ENCODE peak calls at places on chromosomes 7 and 10, in five cellular contexts. W is neuronal stem cell, A is H1, C is H9, K is trophoblast cell. Z is an unnamed sample.

GRCh38 chr10:120634629-120635028 is 177.6 kb downstream of the PLPP4 start:
- DNase-seq in W (no peak), A (peak; percentile 54), C (peak; percentile 87), K (no peak), Z (no peak)

GRCh38 chr7:1083729-1084657 is 3.9 kb upstream of the GPER1 start:
- DNase-seq in W (no peak), A (no peak), C (no peak), K (no peak), Z (no peak)

GRCh38 chr7:54960517-54960916 is 58.3 kb upstream of the EGFR start:
- DNase-seq in W (no peak), A (no peak), C (no peak), K (no peak), Z (no peak)

GRCh38 chr7:107933386-107934013 is 42.5 kb downstream of the DLD start:
- DNase-seq in W (no peak), A (no peak), C (peak; percentile 72), K (no peak), Z (peak; percentile 45)

GRCh38 chr10:132667613-132668394 is 118.1 kb downstream of the NKX6-2 start:
- DNase-seq in W (no peak), A (no peak), C (no peak), K (no peak), Z (peak; percentile 87)

GRCh38 chr7:18770154-18770807 is 274.7 kb downstream of the HDAC9 start:
- DNase-seq in W (no peak), A (no peak), C (no peak), K (no peak), Z (no peak)

GRCh38 chr7:130144632-130145171 is 60.5 kb downstream of the TMEM209 start:
- DNase-seq in W (no peak), A (no peak), C (no peak), K (peak; percentile 8), Z (peak; percentile 10)

GRCh38 chr10:121831777-121832176 is 96.1 kb downstream of the ATE1 start:
- DNase-seq in W (no peak), A (no peak), C (no peak), K (no peak), Z (no peak)

GRCh38 chr7:81624021-81624630 is 145.7 kb downstream of the HGF start:
- DNase-seq in W (no peak), A (no peak), C (no peak), K (no peak), Z (no peak)

GRCh38 chr7:81600608-81601007 is 169.2 kb downstream of the HGF start:
- DNase-seq in W (no peak), A (no peak), C (no peak), K (no peak), Z (peak; percentile 30)

GRCh38 chr7:101950450-101951119 is 133.2 kb downstream of the CUX1 start:
- DNase-seq in W (no peak), A (no peak), C (no peak), K (peak; percentile 15), Z (peak; percentile 95)

GRCh38 chr7:129951076-129952011 is 1.4 kb downstream of the UBE2H start:
- DNase-seq in W (peak; percentile 29), A (no peak), C (peak; percentile 32), K (no peak), Z (peak; percentile 59)

GRCh38 chr10:29204119-29204518 is 84.8 kb upstream of the LYZL1 start:
- DNase-seq in W (peak; percentile 55), A (no peak), C (peak; percentile 43), K (no peak), Z (peak; percentile 58)

GRCh38 chr10:119473715-119474230 is 68.7 kb downstream of the RGS10 start:
- DNase-seq in W (no peak), A (no peak), C (no peak), K (no peak), Z (no peak)

GRCh38 chr7:155363852-155364600 is 66.3 kb downstream of the INSIG1 start:
- DNase-seq in W (no peak), A (no peak), C (no peak), K (no peak), Z (no peak)

GRCh38 chr10:73992899-73993788 is 4.8 kb upstream of the VCL start:
- DNase-seq in W (no peak), A (no peak), C (no peak), K (peak; percentile 22), Z (peak; percentile 45)

GRCh38 chr10:46541735-46542566 is 14.5 kb downstream of the GPRIN2 start:
- DNase-seq in W (no peak), A (no peak), C (no peak), K (no peak), Z (no peak)

GRCh38 chr10:111739160-111739712 is 444.3 kb downstream of the GPAM start:
- DNase-seq in W (no peak), A (no peak), C (no peak), K (no peak), Z (no peak)

GRCh38 chr7:30470163-30470770 is 8.3 kb downstream of the NOD1 start:
- DNase-seq in W (no peak), A (no peak), C (no peak), K (no peak), Z (peak; percentile 64)

GRCh38 chr7:74452748-74453320 is 872 bp upstream of the GTF2IRD1 start:
- DNase-seq in W (no peak), A (no peak), C (no peak), K (peak; percentile 32), Z (peak; percentile 45)
- H2BK12ac ChIP-seq in W (peak overlapping the region; percentile 73), A (peak overlapping the region; percentile 30), C (no peak overlapping the region), K (peak overlapping the region; percentile 41), Z (no peak overlapping the region)

DNA sequence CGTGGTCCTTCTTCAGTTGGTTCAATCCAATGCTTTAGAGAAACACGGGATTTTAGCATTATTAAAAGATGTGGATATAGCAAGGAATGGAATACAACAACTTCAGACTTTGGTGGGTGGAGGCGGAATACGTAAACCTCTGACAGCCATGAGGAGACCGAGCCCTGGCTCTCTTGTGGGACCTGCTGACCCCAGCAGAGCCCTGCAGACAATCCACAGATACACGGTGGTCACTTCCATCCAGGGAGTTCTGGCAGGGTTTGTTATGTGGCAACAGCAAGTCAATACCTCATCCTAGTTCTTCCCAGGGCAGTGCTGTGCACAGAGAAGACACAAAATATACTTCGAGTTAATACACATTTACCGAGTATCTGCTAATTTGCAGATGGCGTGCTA is 118.5 kb upstream of the DIP2C start:
- DNase-seq in W (no peak), A (no peak), C (no peak), K (no peak), Z (no peak)
- H2BK12ac ChIP-seq in W (no peak overlapping the region), A (no peak overlapping the region), C (no peak overlapping the region), K (no peak overlapping the region), Z (no peak overlapping the region)

GRCh38 chr10:23080211-23080724 is 15.1 kb upstream of the MSRB2 start:
- DNase-seq in W (no peak), A (no peak), C (no peak), K (no peak), Z (no peak)
- H2BK12ac ChIP-seq in W (no peak overlapping the region), A (no peak overlapping the region), C (no peak overlapping the region), K (no peak overlapping the region), Z (no peak overlapping the region)

DNA sequence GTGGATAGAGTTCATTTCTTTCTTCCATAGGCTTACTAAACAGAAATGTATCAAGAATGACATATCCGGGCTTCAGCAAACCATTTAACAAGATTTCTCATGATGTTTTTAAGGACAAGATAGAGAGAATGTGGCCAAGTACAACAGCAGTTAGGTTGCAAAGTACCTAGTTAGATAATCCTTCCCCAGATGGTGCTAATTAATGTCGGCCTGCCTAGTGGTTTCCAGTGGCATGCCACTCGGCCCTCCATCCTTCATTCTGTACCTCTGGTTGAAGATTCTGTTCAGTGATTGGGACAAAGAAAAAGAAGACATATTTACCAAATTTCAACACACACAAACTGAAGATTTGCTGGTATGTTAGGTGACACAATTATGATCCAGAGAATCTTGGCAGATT is 212.1 kb downstream of the MACC1 start:
- DNase-seq in W (no peak), A (no peak), C (no peak), K (no peak), Z (no peak)
- H2BK12ac ChIP-seq in W (no peak overlapping the region), A (no peak overlapping the region), C (no peak overlapping the region), K (no peak overlapping the region), Z (no peak overlapping the region)

GRCh38 chr10:59885430-59886134 is 20.8 kb downstream of the CCDC6 start:
- DNase-seq in W (no peak), A (no peak), C (no peak), K (no peak), Z (no peak)
- H2BK12ac ChIP-seq in W (no peak overlapping the region), A (no peak overlapping the region), C (no peak overlapping the region), K (no peak overlapping the region), Z (no peak overlapping the region)

GRCh38 chr10:53458007-53458406 is 685.4 kb upstream of the MBL2 start:
- DNase-seq in W (no peak), A (no peak), C (no peak), K (no peak), Z (no peak)
- H2BK12ac ChIP-seq in W (no peak overlapping the region), A (no peak overlapping the region), C (no peak overlapping the region), K (no peak overlapping the region), Z (no peak overlapping the region)

GRCh38 chr7:90492250-90492649 is 22.8 kb downstream of the PTTG1IP2 start:
- DNase-seq in W (no peak), A (no peak), C (no peak), K (peak; percentile 52), Z (no peak)

DNA sequence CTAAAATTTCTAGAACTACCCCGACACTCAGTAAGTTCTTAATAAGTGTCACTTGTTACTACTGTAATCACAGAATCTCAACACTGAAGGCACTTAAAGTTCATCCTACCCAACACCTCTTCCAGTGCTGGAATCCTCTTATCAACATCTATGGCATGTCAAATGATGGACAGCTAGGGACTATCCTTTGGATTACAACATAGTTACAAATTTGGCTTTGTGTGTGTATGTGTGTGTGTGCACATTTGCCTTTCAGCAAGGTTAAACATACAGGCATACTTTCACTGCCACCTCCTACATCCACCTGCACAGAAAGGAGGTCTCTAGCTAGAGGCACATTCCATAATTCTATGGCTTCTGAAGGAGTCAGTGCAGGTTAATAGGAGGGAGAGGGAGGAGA is 25.8 kb downstream of the PTTG1IP2 start:
- DNase-seq in W (no peak), A (no peak), C (no peak), K (peak; percentile 59), Z (no peak)
- H2BK12ac ChIP-seq in W (no peak overlapping the region), A (no peak overlapping the region), C (no peak overlapping the region), K (no peak overlapping the region), Z (no peak overlapping the region)

Z was measured in mesenchymal stem cell.